ENCODE peak calls at places on chromosomes 7 and 10, in ten cellular contexts. One of them, this sample, is unnamed.

GRCh38 chr10:11715815-11716494 is 26.2 kb upstream of the ECHDC3 start:
- DNase-seq in GM06990: no peak
- DNase-seq in HCT116: no peak
- DNase-seq in uterus: no peak
- DNase-seq in IMR-90: no peak
- DNase-seq in astrocyte of the spinal cord: no peak
- DNase-seq in CD4-positive, alpha-beta memory T cell: no peak
- DNase-seq in heart right ventricle: no peak
- DNase-seq in ascending aorta: no peak
- DNase-seq in CD8-positive, alpha-beta memory T cell: no peak
- DNase-seq in this sample: peak

GRCh38 chr10:1548596-1548995 is 188.7 kb downstream of the ADARB2 start:
- DNase-seq in GM06990: no peak
- DNase-seq in HCT116: no peak
- DNase-seq in uterus: no peak
- DNase-seq in IMR-90: no peak
- DNase-seq in astrocyte of the spinal cord: no peak
- DNase-seq in CD4-positive, alpha-beta memory T cell: no peak
- DNase-seq in heart right ventricle: no peak
- DNase-seq in ascending aorta: no peak
- DNase-seq in CD8-positive, alpha-beta memory T cell: no peak
- DNase-seq in this sample: no peak

GRCh38 chr7:132030161-132030568 is 473.7 kb upstream of the PODXL start:
- DNase-seq in GM06990: no peak
- DNase-seq in HCT116: no peak
- DNase-seq in uterus: no peak
- DNase-seq in IMR-90: no peak
- DNase-seq in astrocyte of the spinal cord: no peak
- DNase-seq in CD4-positive, alpha-beta memory T cell: no peak
- DNase-seq in heart right ventricle: peak
- DNase-seq in ascending aorta: no peak
- DNase-seq in CD8-positive, alpha-beta memory T cell: no peak
- DNase-seq in this sample: no peak

GRCh38 chr7:105796365-105796764 is 80.0 kb downstream of the ATXN7L1 start:
- DNase-seq in GM06990: no peak
- DNase-seq in HCT116: no peak
- DNase-seq in uterus: no peak
- DNase-seq in IMR-90: peak
- DNase-seq in astrocyte of the spinal cord: peak
- DNase-seq in CD4-positive, alpha-beta memory T cell: no peak
- DNase-seq in heart right ventricle: no peak
- DNase-seq in ascending aorta: no peak
- DNase-seq in CD8-positive, alpha-beta memory T cell: no peak
- DNase-seq in this sample: no peak

GRCh38 chr10:73495226-73495883 is 469 bp downstream of the PPP3CB start:
- DNase-seq in GM06990: peak
- DNase-seq in HCT116: peak
- DNase-seq in uterus: peak
- DNase-seq in IMR-90: peak
- DNase-seq in astrocyte of the spinal cord: peak
- DNase-seq in CD4-positive, alpha-beta memory T cell: peak
- DNase-seq in heart right ventricle: peak
- DNase-seq in ascending aorta: peak
- DNase-seq in CD8-positive, alpha-beta memory T cell: peak
- DNase-seq in this sample: peak

GRCh38 chr10:117503170-117503885 is 39.2 kb upstream of the EMX2 start:
- DNase-seq in GM06990: no peak
- DNase-seq in HCT116: no peak
- DNase-seq in uterus: no peak
- DNase-seq in IMR-90: no peak
- DNase-seq in astrocyte of the spinal cord: no peak
- DNase-seq in CD4-positive, alpha-beta memory T cell: no peak
- DNase-seq in heart right ventricle: no peak
- DNase-seq in ascending aorta: no peak
- DNase-seq in CD8-positive, alpha-beta memory T cell: no peak
- DNase-seq in this sample: no peak

GRCh38 chr7:30276203-30276900 is 8.0 kb upstream of the ZNRF2 start:
- DNase-seq in GM06990: no peak
- DNase-seq in HCT116: peak
- DNase-seq in uterus: peak
- DNase-seq in IMR-90: peak
- DNase-seq in astrocyte of the spinal cord: peak
- DNase-seq in CD4-positive, alpha-beta memory T cell: peak
- DNase-seq in heart right ventricle: no peak
- DNase-seq in ascending aorta: no peak
- DNase-seq in CD8-positive, alpha-beta memory T cell: peak
- DNase-seq in this sample: peak

GRCh38 chr7:64312826-64313225 is 935 bp upstream of the ZNF736 start:
- DNase-seq in GM06990: no peak
- DNase-seq in HCT116: no peak
- DNase-seq in uterus: no peak
- DNase-seq in IMR-90: no peak
- DNase-seq in astrocyte of the spinal cord: no peak
- DNase-seq in CD4-positive, alpha-beta memory T cell: no peak
- DNase-seq in heart right ventricle: peak
- DNase-seq in ascending aorta: no peak
- DNase-seq in CD8-positive, alpha-beta memory T cell: no peak
- DNase-seq in this sample: no peak

GRCh38 chr10:60303778-60304177 is 85.9 kb downstream of the ANK3 start:
- DNase-seq in GM06990: no peak
- DNase-seq in HCT116: no peak
- DNase-seq in uterus: no peak
- DNase-seq in IMR-90: no peak
- DNase-seq in astrocyte of the spinal cord: no peak
- DNase-seq in CD4-positive, alpha-beta memory T cell: no peak
- DNase-seq in heart right ventricle: no peak
- DNase-seq in ascending aorta: no peak
- DNase-seq in CD8-positive, alpha-beta memory T cell: no peak
- DNase-seq in this sample: no peak

GRCh38 chr10:60298408-60299389 is 91.0 kb downstream of the ANK3 start:
- DNase-seq in GM06990: no peak
- DNase-seq in HCT116: no peak
- DNase-seq in uterus: no peak
- DNase-seq in IMR-90: no peak
- DNase-seq in astrocyte of the spinal cord: no peak
- DNase-seq in CD4-positive, alpha-beta memory T cell: no peak
- DNase-seq in heart right ventricle: no peak
- DNase-seq in ascending aorta: no peak
- DNase-seq in CD8-positive, alpha-beta memory T cell: no peak
- DNase-seq in this sample: no peak

GRCh38 chr10:60296073-60296472 is 93.6 kb downstream of the ANK3 start:
- DNase-seq in GM06990: no peak
- DNase-seq in HCT116: no peak
- DNase-seq in uterus: no peak
- DNase-seq in IMR-90: no peak
- DNase-seq in astrocyte of the spinal cord: no peak
- DNase-seq in CD4-positive, alpha-beta memory T cell: no peak
- DNase-seq in heart right ventricle: no peak
- DNase-seq in ascending aorta: no peak
- DNase-seq in CD8-positive, alpha-beta memory T cell: no peak
- DNase-seq in this sample: no peak

GRCh38 chr10:60299390-60299778 is 90.3 kb downstream of the ANK3 start:
- DNase-seq in GM06990: no peak
- DNase-seq in HCT116: no peak
- DNase-seq in uterus: no peak
- DNase-seq in IMR-90: no peak
- DNase-seq in astrocyte of the spinal cord: no peak
- DNase-seq in CD4-positive, alpha-beta memory T cell: no peak
- DNase-seq in heart right ventricle: no peak
- DNase-seq in ascending aorta: no peak
- DNase-seq in CD8-positive, alpha-beta memory T cell: no peak
- DNase-seq in this sample: no peak

GRCh38 chr10:60299961-60300883 is 89.5 kb downstream of the ANK3 start:
- DNase-seq in GM06990: no peak
- DNase-seq in HCT116: no peak
- DNase-seq in uterus: no peak
- DNase-seq in IMR-90: peak
- DNase-seq in astrocyte of the spinal cord: peak
- DNase-seq in CD4-positive, alpha-beta memory T cell: no peak
- DNase-seq in heart right ventricle: no peak
- DNase-seq in ascending aorta: no peak
- DNase-seq in CD8-positive, alpha-beta memory T cell: no peak
- DNase-seq in this sample: peak
- H3K4me3 ChIP-seq in GM06990: no peak
- H3K4me3 ChIP-seq in HCT116: no peak
- H3K4me3 ChIP-seq in uterus: no peak
- H3K4me3 ChIP-seq in IMR-90: no peak
- H3K4me3 ChIP-seq in astrocyte of the spinal cord: peak
- H3K4me3 ChIP-seq in CD4-positive, alpha-beta memory T cell: no peak
- H3K4me3 ChIP-seq in heart right ventricle: peak
- H3K4me3 ChIP-seq in ascending aorta: peak
- H3K4me3 ChIP-seq in CD8-positive, alpha-beta memory T cell: no peak
- H3K4me3 ChIP-seq in this sample: no peak

GRCh38 chr10:58328233-58328632 is 6.6 kb upstream of the UBE2D1 start:
- DNase-seq in GM06990: no peak
- DNase-seq in HCT116: no peak
- DNase-seq in uterus: no peak
- DNase-seq in IMR-90: no peak
- DNase-seq in astrocyte of the spinal cord: no peak
- DNase-seq in CD4-positive, alpha-beta memory T cell: no peak
- DNase-seq in heart right ventricle: no peak
- DNase-seq in ascending aorta: no peak
- DNase-seq in CD8-positive, alpha-beta memory T cell: no peak
- DNase-seq in this sample: no peak

GRCh38 chr10:58322072-58322834 is 12.6 kb upstream of the UBE2D1 start:
- DNase-seq in GM06990: no peak
- DNase-seq in HCT116: no peak
- DNase-seq in uterus: no peak
- DNase-seq in IMR-90: peak
- DNase-seq in astrocyte of the spinal cord: peak
- DNase-seq in CD4-positive, alpha-beta memory T cell: no peak
- DNase-seq in heart right ventricle: no peak
- DNase-seq in ascending aorta: no peak
- DNase-seq in CD8-positive, alpha-beta memory T cell: no peak
- DNase-seq in this sample: no peak

GRCh38 chr10:58330397-58330796 is 4.4 kb upstream of the UBE2D1 start:
- DNase-seq in GM06990: no peak
- DNase-seq in HCT116: no peak
- DNase-seq in uterus: no peak
- DNase-seq in IMR-90: no peak
- DNase-seq in astrocyte of the spinal cord: no peak
- DNase-seq in CD4-positive, alpha-beta memory T cell: no peak
- DNase-seq in heart right ventricle: no peak
- DNase-seq in ascending aorta: no peak
- DNase-seq in CD8-positive, alpha-beta memory T cell: no peak
- DNase-seq in this sample: no peak

GRCh38 chr10:58322835-58323209 is 12.0 kb upstream of the UBE2D1 start:
- DNase-seq in GM06990: no peak
- DNase-seq in HCT116: no peak
- DNase-seq in uterus: no peak
- DNase-seq in IMR-90: no peak
- DNase-seq in astrocyte of the spinal cord: no peak
- DNase-seq in CD4-positive, alpha-beta memory T cell: no peak
- DNase-seq in heart right ventricle: no peak
- DNase-seq in ascending aorta: no peak
- DNase-seq in CD8-positive, alpha-beta memory T cell: no peak
- DNase-seq in this sample: no peak

DNA sequence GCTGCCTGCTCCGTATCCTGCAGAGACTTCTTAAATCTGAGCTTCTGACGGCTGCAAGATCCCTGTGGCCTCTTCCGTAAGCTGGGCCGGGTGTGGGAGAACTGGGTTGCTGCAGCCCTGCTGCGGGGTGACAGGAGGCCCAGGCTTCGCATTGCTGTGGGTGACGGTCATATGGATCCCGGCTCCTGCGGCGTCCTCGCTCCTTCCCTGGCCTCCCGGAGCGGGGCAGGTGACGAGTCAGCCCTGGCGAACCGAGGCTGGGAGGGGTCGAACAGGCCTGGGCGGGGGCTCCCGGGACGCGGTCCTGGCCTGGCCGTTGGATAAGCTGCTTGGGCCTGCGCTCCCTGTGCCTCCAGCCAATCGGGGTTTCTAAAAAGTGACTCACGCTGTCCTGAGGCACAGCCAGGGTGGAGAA is 7.8 kb upstream of the UBE2D1 start:
- DNase-seq in GM06990: no peak
- DNase-seq in HCT116: no peak
- DNase-seq in uterus: peak
- DNase-seq in IMR-90: peak
- DNase-seq in astrocyte of the spinal cord: peak
- DNase-seq in CD4-positive, alpha-beta memory T cell: no peak
- DNase-seq in heart right ventricle: peak
- DNase-seq in ascending aorta: no peak
- DNase-seq in CD8-positive, alpha-beta memory T cell: no peak
- DNase-seq in this sample: no peak
- H3K4me3 ChIP-seq in GM06990: no peak
- H3K4me3 ChIP-seq in HCT116: no peak
- H3K4me3 ChIP-seq in uterus: peak
- H3K4me3 ChIP-seq in IMR-90: peak
- H3K4me3 ChIP-seq in astrocyte of the spinal cord: peak
- H3K4me3 ChIP-seq in CD4-positive, alpha-beta memory T cell: no peak
- H3K4me3 ChIP-seq in heart right ventricle: no peak
- H3K4me3 ChIP-seq in ascending aorta: peak
- H3K4me3 ChIP-seq in CD8-positive, alpha-beta memory T cell: no peak
- H3K4me3 ChIP-seq in this sample: no peak

GRCh38 chr10:128926693-128927092 is 540.3 kb upstream of the MGMT start:
- DNase-seq in GM06990: no peak
- DNase-seq in HCT116: no peak
- DNase-seq in uterus: no peak
- DNase-seq in IMR-90: no peak
- DNase-seq in astrocyte of the spinal cord: no peak
- DNase-seq in CD4-positive, alpha-beta memory T cell: no peak
- DNase-seq in heart right ventricle: peak
- DNase-seq in ascending aorta: no peak
- DNase-seq in CD8-positive, alpha-beta memory T cell: no peak
- DNase-seq in this sample: no peak

GRCh38 chr10:128927389-128927788 is 539.7 kb upstream of the MGMT start:
- DNase-seq in GM06990: no peak
- DNase-seq in HCT116: no peak
- DNase-seq in uterus: no peak
- DNase-seq in IMR-90: no peak
- DNase-seq in astrocyte of the spinal cord: no peak
- DNase-seq in CD4-positive, alpha-beta memory T cell: no peak
- DNase-seq in heart right ventricle: no peak
- DNase-seq in ascending aorta: no peak
- DNase-seq in CD8-positive, alpha-beta memory T cell: no peak
- DNase-seq in this sample: no peak

GRCh38 chr10:128929905-128930304 is 537.1 kb upstream of the MGMT start:
- DNase-seq in GM06990: no peak
- DNase-seq in HCT116: no peak
- DNase-seq in uterus: no peak
- DNase-seq in IMR-90: no peak
- DNase-seq in astrocyte of the spinal cord: no peak
- DNase-seq in CD4-positive, alpha-beta memory T cell: no peak
- DNase-seq in heart right ventricle: no peak
- DNase-seq in ascending aorta: no peak
- DNase-seq in CD8-positive, alpha-beta memory T cell: no peak
- DNase-seq in this sample: no peak

GRCh38 chr10:128928231-128928836 is 538.7 kb upstream of the MGMT start:
- DNase-seq in GM06990: no peak
- DNase-seq in HCT116: no peak
- DNase-seq in uterus: no peak
- DNase-seq in IMR-90: no peak
- DNase-seq in astrocyte of the spinal cord: no peak
- DNase-seq in CD4-positive, alpha-beta memory T cell: no peak
- DNase-seq in heart right ventricle: no peak
- DNase-seq in ascending aorta: no peak
- DNase-seq in CD8-positive, alpha-beta memory T cell: no peak
- DNase-seq in this sample: no peak

DNA sequence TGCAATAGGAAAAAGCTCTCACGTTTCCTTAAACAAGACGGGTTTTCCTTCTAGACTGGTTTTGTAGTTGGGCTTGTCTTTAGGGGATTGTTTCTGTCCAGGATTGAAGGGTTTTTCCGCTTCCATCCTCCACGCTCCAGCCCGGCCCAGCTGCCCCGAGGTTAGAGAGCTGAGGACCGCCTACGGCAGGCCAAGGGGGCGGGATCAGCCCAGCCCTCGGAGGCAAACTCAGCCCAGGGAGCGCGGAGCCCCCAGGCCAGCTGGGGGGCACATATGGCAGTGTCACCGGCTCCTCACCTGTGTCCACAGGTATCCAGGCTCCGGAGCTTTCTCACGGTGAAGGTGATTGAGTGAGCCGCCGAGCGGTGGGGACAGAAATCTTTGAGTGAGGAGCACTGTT is 539.2 kb upstream of the MGMT start:
- DNase-seq in GM06990: no peak
- DNase-seq in HCT116: no peak
- DNase-seq in uterus: no peak
- DNase-seq in IMR-90: no peak
- DNase-seq in astrocyte of the spinal cord: no peak
- DNase-seq in CD4-positive, alpha-beta memory T cell: no peak
- DNase-seq in heart right ventricle: peak
- DNase-seq in ascending aorta: no peak
- DNase-seq in CD8-positive, alpha-beta memory T cell: no peak
- DNase-seq in this sample: no peak
- H3K4me3 ChIP-seq in GM06990: no peak
- H3K4me3 ChIP-seq in HCT116: no peak
- H3K4me3 ChIP-seq in uterus: no peak
- H3K4me3 ChIP-seq in IMR-90: no peak
- H3K4me3 ChIP-seq in astrocyte of the spinal cord: no peak
- H3K4me3 ChIP-seq in CD4-positive, alpha-beta memory T cell: no peak
- H3K4me3 ChIP-seq in heart right ventricle: no peak
- H3K4me3 ChIP-seq in ascending aorta: no peak
- H3K4me3 ChIP-seq in CD8-positive, alpha-beta memory T cell: no peak
- H3K4me3 ChIP-seq in this sample: no peak

GRCh38 chr7:155612658-155613057 is 31.8 kb upstream of the RBM33 start:
- DNase-seq in GM06990: no peak
- DNase-seq in HCT116: no peak
- DNase-seq in uterus: no peak
- DNase-seq in IMR-90: no peak
- DNase-seq in astrocyte of the spinal cord: no peak
- DNase-seq in CD4-positive, alpha-beta memory T cell: no peak
- DNase-seq in heart right ventricle: no peak
- DNase-seq in ascending aorta: no peak
- DNase-seq in CD8-positive, alpha-beta memory T cell: no peak
- DNase-seq in this sample: no peak

GRCh38 chr7:155609185-155609584 is 35.3 kb upstream of the RBM33 start:
- DNase-seq in GM06990: no peak
- DNase-seq in HCT116: no peak
- DNase-seq in uterus: no peak
- DNase-seq in IMR-90: no peak
- DNase-seq in astrocyte of the spinal cord: no peak
- DNase-seq in CD4-positive, alpha-beta memory T cell: no peak
- DNase-seq in heart right ventricle: no peak
- DNase-seq in ascending aorta: no peak
- DNase-seq in CD8-positive, alpha-beta memory T cell: no peak
- DNase-seq in this sample: no peak

GRCh38 chr7:155611808-155612447 is 32.5 kb upstream of the RBM33 start:
- DNase-seq in GM06990: no peak
- DNase-seq in HCT116: no peak
- DNase-seq in uterus: no peak
- DNase-seq in IMR-90: no peak
- DNase-seq in astrocyte of the spinal cord: no peak
- DNase-seq in CD4-positive, alpha-beta memory T cell: no peak
- DNase-seq in heart right ventricle: no peak
- DNase-seq in ascending aorta: no peak
- DNase-seq in CD8-positive, alpha-beta memory T cell: no peak
- DNase-seq in this sample: no peak

GRCh38 chr7:155610633-155611193 is 33.7 kb upstream of the RBM33 start:
- DNase-seq in GM06990: no peak
- DNase-seq in HCT116: no peak
- DNase-seq in uterus: no peak
- DNase-seq in IMR-90: no peak
- DNase-seq in astrocyte of the spinal cord: no peak
- DNase-seq in CD4-positive, alpha-beta memory T cell: no peak
- DNase-seq in heart right ventricle: no peak
- DNase-seq in ascending aorta: no peak
- DNase-seq in CD8-positive, alpha-beta memory T cell: no peak
- DNase-seq in this sample: no peak
- H3K4me3 ChIP-seq in GM06990: no peak
- H3K4me3 ChIP-seq in HCT116: no peak
- H3K4me3 ChIP-seq in uterus: no peak
- H3K4me3 ChIP-seq in IMR-90: no peak
- H3K4me3 ChIP-seq in astrocyte of the spinal cord: no peak
- H3K4me3 ChIP-seq in CD4-positive, alpha-beta memory T cell: no peak
- H3K4me3 ChIP-seq in heart right ventricle: no peak
- H3K4me3 ChIP-seq in ascending aorta: no peak
- H3K4me3 ChIP-seq in CD8-positive, alpha-beta memory T cell: no peak
- H3K4me3 ChIP-seq in this sample: no peak